ENCODE peak calls at places on chromosomes 2 and 18, in eight cellular contexts. F, G, J, M, S, H, B and U are unnamed samples.

GRCh38 chr2:129502781-129503180 is 476.7 kb upstream of the RAB6C start:
- DNase-seq in F (no peak), G (no peak), J (no peak), M (no peak), S (no peak), H (no peak), B (no peak), U (no peak)

GRCh38 chr2:51960846-51961335 is 929.0 kb upstream of the NRXN1 start:
- DNase-seq in F (no peak), G (peak), J (no peak), M (no peak), S (no peak), H (no peak), B (no peak), U (no peak)

GRCh38 chr2:160306985-160307384 is 106.9 kb upstream of the ITGB6 start:
- DNase-seq in F (peak), G (no peak), J (no peak), M (peak), S (no peak), H (peak), B (no peak), U (no peak)

GRCh38 chr2:190188289-190188688 is 125.8 kb upstream of the MSTN start:
- DNase-seq in F (no peak), G (no peak), J (no peak), M (no peak), S (no peak), H (no peak), B (no peak), U (no peak)

GRCh38 chr2:64124571-64124970 is 19.6 kb downstream of the PELI1 start:
- DNase-seq in F (no peak), G (no peak), J (no peak), M (no peak), S (no peak), H (no peak), B (no peak), U (no peak)

GRCh38 chr2:104768694-104769093 is 85.2 kb upstream of the POU3F3 start:
- DNase-seq in F (no peak), G (no peak), J (no peak), M (no peak), S (no peak), H (no peak), B (no peak), U (no peak)

GRCh38 chr18:9796933-9797549 is 88.7 kb upstream of the TXNDC2 start:
- DNase-seq in F (peak), G (no peak), J (no peak), M (no peak), S (no peak), H (no peak), B (no peak), U (no peak)

GRCh38 chr2:28662468-28663095 is 89.0 kb upstream of the PPP1CB start:
- DNase-seq in F (peak), G (no peak), J (no peak), M (no peak), S (no peak), H (peak), B (no peak), U (peak)

GRCh38 chr2:172103471-172104292 is 982 bp upstream of the DLX2 start:
- DNase-seq in F (peak), G (peak), J (peak), M (no peak), S (peak), H (peak), B (peak), U (peak)

GRCh38 chr2:11389048-11389413 is 44.6 kb upstream of the ROCK2 start:
- DNase-seq in F (no peak), G (no peak), J (no peak), M (no peak), S (no peak), H (no peak), B (no peak), U (no peak)

GRCh38 chr2:232838406-232838874 is 31.6 kb upstream of the SNORC start:
- DNase-seq in F (no peak), G (peak), J (peak), M (no peak), S (no peak), H (peak), B (no peak), U (no peak)

DNA sequence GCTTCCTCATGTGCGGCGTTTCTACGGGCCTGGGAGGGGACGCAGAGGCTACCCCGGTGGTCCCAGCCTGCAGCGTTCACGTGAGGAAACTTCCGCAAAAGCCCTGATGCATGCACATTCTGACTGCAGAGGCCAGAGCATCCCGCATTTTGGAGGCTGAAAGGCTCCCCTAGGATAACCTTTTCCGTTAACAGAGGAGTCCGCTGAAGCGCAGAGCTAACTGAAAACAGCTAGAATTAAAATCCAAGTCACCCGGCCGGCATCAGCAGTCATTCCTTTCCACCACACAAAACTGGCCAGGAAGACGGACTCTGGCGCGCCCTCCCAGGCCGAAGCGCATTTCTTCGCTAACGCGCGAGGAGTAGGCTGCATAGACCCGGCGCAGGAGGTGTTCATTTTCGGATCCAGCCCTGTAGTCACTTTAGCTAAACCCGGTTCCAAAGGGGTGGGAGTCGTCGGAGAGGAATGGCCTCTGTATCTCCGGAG is 747 bp upstream of the TUBB6 start:
- DNase-seq in F (peak), G (peak), J (no peak), M (no peak), S (no peak), H (peak), B (peak), U (peak)
- TF ChIP-seq CTCF in F (no peak), G (no peak), J (no peak), M (peak), S (no peak), H (no peak), B (peak), U (no peak)

DNA sequence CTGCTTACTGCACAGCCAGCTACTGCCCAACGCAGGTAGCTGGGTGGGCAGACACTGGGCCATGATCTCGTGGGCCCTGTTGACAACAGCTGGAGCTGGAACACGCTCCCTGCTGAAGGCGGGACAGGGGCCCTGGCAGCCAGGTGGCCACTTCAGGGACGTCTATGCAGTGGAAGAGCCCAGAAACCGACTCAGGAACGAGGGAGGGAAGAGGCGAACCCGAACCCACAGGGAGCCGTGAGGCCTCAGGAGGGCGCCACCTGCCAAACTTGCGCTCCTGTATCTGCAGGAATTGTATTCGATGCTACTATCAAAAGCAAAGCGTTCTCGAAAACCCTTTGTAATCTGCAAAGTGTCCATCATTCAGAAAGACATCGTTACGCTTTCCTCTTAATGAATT is 198.4 kb downstream of the EIPR1 start:
- DNase-seq in F (no peak), G (no peak), J (no peak), M (no peak), S (peak), H (no peak), B (peak), U (no peak)
- TF ChIP-seq CTCF in F (no peak), G (no peak), J (peak), M (no peak), S (peak), H (peak), B (peak), U (no peak)

GRCh38 chr18:32244863-32245262 is 55.0 kb downstream of the MEP1B start:
- DNase-seq in F (no peak), G (no peak), J (no peak), M (no peak), S (no peak), H (no peak), B (no peak), U (no peak)
- TF ChIP-seq CTCF in F (no peak), G (no peak), J (no peak), M (no peak), S (no peak), H (no peak), B (no peak), U (no peak)

GRCh38 chr2:145431181-145431951 is 911.4 kb upstream of the ZEB2 start:
- DNase-seq in F (no peak), G (no peak), J (no peak), M (no peak), S (peak), H (no peak), B (peak), U (no peak)
- TF ChIP-seq CTCF in F (no peak), G (no peak), J (no peak), M (no peak), S (peak), H (no peak), B (peak), U (no peak)

GRCh38 chr2:236568068-236568921 is 1.3 kb upstream of the ACKR3 start:
- DNase-seq in F (peak), G (no peak), J (peak), M (no peak), S (no peak), H (no peak), B (peak), U (peak)
- TF ChIP-seq CTCF in F (no peak), G (no peak), J (peak), M (no peak), S (no peak), H (no peak), B (peak), U (no peak)